ENCODE peak calls at places on chromosomes 2 and 18, in five cellular contexts. I, Y, E, G and X are unnamed samples.

GRCh38 chr2:9897331-9897737 is 54.1 kb downstream of the TAF1B start:
- DNase-seq in E (peak; percentile 14), I (no peak), G (no peak), Y (peak; percentile 96), X (peak; percentile 99)

GRCh38 chr2:173750332-173750731 is 214.8 kb downstream of the SP3 start:
- DNase-seq in I (peak; percentile 53), G (no peak), Y (peak; percentile 25), E (peak; percentile 33), X (no peak)

GRCh38 chr2:219171231-219171651 is 1.4 kb upstream of the SLC23A3 start:
- DNase-seq in I (peak; percentile 63), E (peak; percentile 26), G (peak; percentile 58), Y (peak; percentile 86), X (peak; percentile 97)

GRCh38 chr2:241739651-241740050 is 5.2 kb downstream of the D2HGDH start:
- DNase-seq in I (no peak), G (no peak), Y (peak; percentile 86), E (no peak), X (no peak)

GRCh38 chr2:179744341-179744740 is 117.1 kb downstream of the ZNF385B start:
- DNase-seq in Y (no peak), E (no peak), I (no peak), G (no peak), X (no peak)

GRCh38 chr2:226483745-226484619 is 315.6 kb downstream of the IRS1 start:
- DNase-seq in E (peak; percentile 74), G (no peak), Y (peak; percentile 61), I (peak; percentile 59), X (no peak)

GRCh38 chr2:946073-947005 is 4.3 kb upstream of the SNTG2 start:
- DNase-seq in Y (no peak), G (peak; percentile 36), E (no peak), I (no peak), X (no peak)

GRCh38 chr2:204470621-204471196 is 74.6 kb upstream of the PARD3B start:
- DNase-seq in E (no peak), I (no peak), G (no peak), Y (no peak), X (no peak)

GRCh38 chr2:197378494-197378972 is 56.3 kb downstream of the SF3B1 start:
- DNase-seq in Y (peak; percentile 44), G (peak; percentile 70), E (peak; percentile 59), I (peak; percentile 53), X (peak; percentile 14)

GRCh38 chr2:95311821-95312542 is 14.8 kb downstream of the KCNIP3 start:
- DNase-seq in G (no peak), E (no peak), Y (no peak), I (no peak), X (no peak)

GRCh38 chr2:165440367-165440766 is 29.1 kb upstream of the CSRNP3 start:
- DNase-seq in Y (peak; percentile 4), G (no peak), I (no peak), E (peak; percentile 21), X (no peak)

GRCh38 chr2:64987963-64988419 is 1.2 kb upstream of the SLC1A4 start:
- DNase-seq in I (no peak), Y (peak; percentile 94), E (no peak), G (no peak), X (peak; percentile 79)

GRCh38 chr2:1727101-1727771 is 17.1 kb downstream of the PXDN start:
- DNase-seq in I (no peak), Y (peak; percentile 83), G (no peak), E (no peak), X (peak; percentile 62)

GRCh38 chr18:43420950-43421349 is 143.7 kb upstream of the SYT4 start:
- DNase-seq in I (peak; percentile 28), G (peak; percentile 50), Y (no peak), E (no peak), X (no peak)

GRCh38 chr18:4060427-4061281 is 394.5 kb downstream of the DLGAP1 start:
- DNase-seq in G (no peak), E (peak; percentile 18), I (no peak), Y (no peak), X (no peak)

GRCh38 chr2:12262681-12263436 is 453.9 kb upstream of the TRIB2 start:
- DNase-seq in E (no peak), I (no peak), Y (peak; percentile 77), G (no peak), X (no peak)

GRCh38 chr2:34241905-34242740 is 643.0 kb upstream of the FAM98A start:
- DNase-seq in E (peak; percentile 8), I (no peak), Y (no peak), G (no peak), X (no peak)

GRCh38 chr18:26457611-26458350 is 90.6 kb downstream of the KCTD1 start:
- DNase-seq in E (peak; percentile 33), G (peak; percentile 91), I (peak; percentile 91), Y (no peak), X (peak; percentile 30)

GRCh38 chr2:126744640-126745039 is 88.7 kb downstream of the GYPC start:
- DNase-seq in G (no peak), E (no peak), I (no peak), Y (no peak), X (no peak)

GRCh38 chr2:54497738-54498680 is 41.9 kb downstream of the SPTBN1 start:
- DNase-seq in E (no peak), I (peak; percentile 51), Y (peak; percentile 23), G (no peak), X (peak; percentile 49)

GRCh38 chr18:8929381-8929780 is 173.1 kb upstream of the NDUFV2 start:
- DNase-seq in G (no peak), E (no peak), Y (no peak), I (no peak), X (no peak)

GRCh38 chr18:78696698-78697435 is 282.8 kb upstream of the SALL3 start:
- DNase-seq in G (no peak), I (no peak), E (no peak), Y (no peak), X (no peak)

GRCh38 chr2:220209751-220210150 is 582.3 kb downstream of the SLC4A3 start:
- DNase-seq in Y (no peak), G (no peak), I (no peak), E (no peak), X (no peak)

GRCh38 chr2:191804711-191805230 is 42.1 kb downstream of the CAVIN2 start:
- DNase-seq in G (no peak), I (no peak), E (no peak), Y (no peak), X (peak; percentile 96)

GRCh38 chr18:75293591-75293990 is 83.0 kb downstream of the TSHZ1 start:
- DNase-seq in Y (peak; percentile 26), I (no peak), E (no peak), G (no peak), X (peak; percentile 79)

GRCh38 chr2:25347846-25348245 is 6.1 kb upstream of the DNMT3A start:
- DNase-seq in I (no peak), Y (peak; percentile 73), E (no peak), G (no peak), X (no peak)

GRCh38 chr2:140997997-140998396 is 1132.8 kb downstream of the LRP1B start:
- DNase-seq in E (no peak), G (no peak), I (no peak), Y (peak; percentile 18), X (no peak)

GRCh38 chr2:138084206-138084605 is 119.9 kb downstream of the HNMT start:
- DNase-seq in G (no peak), E (no peak), Y (no peak), I (no peak), X (no peak)

GRCh38 chr2:96116424-96116878 is at the start of gene ADRA2B:
- DNase-seq in Y (no peak), G (peak; percentile 85), I (peak; percentile 90), E (peak; percentile 71), X (peak; percentile 27)

GRCh38 chr2:224892574-224893204 is 149.6 kb downstream of the DOCK10 start:
- DNase-seq in G (no peak), Y (no peak), I (peak; percentile 51), E (no peak), X (no peak)

GRCh38 chr2:105789745-105790466 is 45.2 kb downstream of the NCK2 start:
- DNase-seq in Y (peak; percentile 74), G (no peak), I (no peak), E (no peak), X (no peak)

GRCh38 chr2:40150206-40150765 is 301.6 kb downstream of the SLC8A1 start:
- DNase-seq in Y (no peak), E (peak; percentile 3), I (no peak), G (no peak), X (no peak)

GRCh38 chr2:191382801-191383200 is 137.6 kb downstream of the MYO1B start:
- DNase-seq in G (no peak), E (no peak), I (no peak), Y (peak; percentile 81), X (peak; percentile 54)

GRCh38 chr2:37672104-37672869 is 845 bp upstream of the CDC42EP3 start:
- DNase-seq in I (peak; percentile 97), Y (peak; percentile 88), E (peak; percentile 97), G (peak; percentile 94), X (peak; percentile 93)

GRCh38 chr2:37671013-37671815 is at the start of gene CDC42EP3:
- DNase-seq in G (peak; percentile 76), E (peak; percentile 69), Y (no peak), I (peak; percentile 78), X (peak; percentile 58)

GRCh38 chr2:37672870-37673184 is 1.4 kb upstream of the CDC42EP3 start:
- DNase-seq in Y (no peak), G (no peak), I (no peak), E (no peak), X (no peak)

GRCh38 chr2:37670378-37671012 is 947 bp downstream of the CDC42EP3 start:
- DNase-seq in Y (no peak), E (no peak), I (no peak), G (no peak), X (no peak)

DNA sequence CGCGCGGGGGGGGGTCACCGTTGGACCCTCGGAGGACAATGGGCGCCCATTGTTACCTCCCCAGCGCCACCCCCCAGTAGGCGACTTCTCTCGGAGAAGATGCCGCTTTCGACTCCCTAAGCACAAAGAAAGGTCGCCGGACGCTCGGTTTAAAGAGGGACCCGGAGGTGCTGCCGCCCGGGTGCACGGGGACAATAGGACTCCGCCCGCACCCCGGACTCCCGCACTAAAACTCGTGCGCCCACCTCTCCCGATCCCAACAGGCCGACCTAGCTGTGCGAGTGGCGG is 318 bp upstream of the CDC42EP3 start:
- DNase-seq in G (no peak), Y (no peak), I (no peak), E (no peak), X (peak; percentile 58)
- H3K14ac ChIP-seq in G (no peak overlapping the region), Y (peak overlapping the region; percentile 43), I (peak overlapping the region; percentile 93), E (no peak overlapping the region), X (peak overlapping the region; percentile 95)

GRCh38 chr2:74502147-74502719 is 2.8 kb upstream of the LBX2 start:
- DNase-seq in Y (no peak), E (no peak), G (peak; percentile 67), I (no peak), X (peak; percentile 50)
- H3K23ac ChIP-seq in Y (no peak overlapping the region), E (peak overlapping the region; percentile 26), G (no peak overlapping the region), I (no peak overlapping the region), X (no peak overlapping the region)

DNA sequence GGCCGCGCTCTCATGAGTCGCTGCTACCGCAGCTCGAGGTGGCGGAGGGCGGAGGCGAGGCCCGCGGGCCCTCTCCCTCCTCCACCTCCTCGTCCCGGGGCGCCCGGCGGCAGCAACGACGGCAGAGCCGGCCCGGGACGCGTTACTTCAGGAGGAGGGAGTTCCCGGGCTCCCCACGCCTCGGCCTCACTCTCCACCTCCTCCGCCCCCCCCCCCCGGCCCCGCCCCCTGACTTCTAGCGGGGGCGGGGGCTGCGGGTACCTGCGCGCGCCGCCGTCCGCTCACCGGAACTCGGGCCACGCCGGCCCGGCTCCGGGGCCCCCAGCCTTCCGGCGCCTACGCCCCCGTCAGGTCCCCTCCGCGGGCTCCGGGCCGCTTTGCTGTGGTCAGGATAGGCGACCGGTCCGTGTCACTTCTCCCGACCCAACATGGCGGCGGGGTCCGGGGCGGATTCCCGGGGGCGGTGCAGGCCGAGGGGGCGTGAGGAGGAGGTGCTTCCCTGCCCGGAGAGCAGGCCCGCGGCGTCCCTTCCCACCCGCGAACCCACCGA is at the start of gene YES1:
- DNase-seq in I (peak; percentile 83), Y (peak; percentile 61), G (peak; percentile 90), E (peak; percentile 86), X (peak; percentile 74)
- H3K14ac ChIP-seq in I (peak within 1 kb of the TSS; percentile 95), Y (peak within 1 kb of the TSS; percentile 65), G (no peak within 1 kb of the TSS), E (no peak within 1 kb of the TSS), X (peak within 1 kb of the TSS; percentile 78)

GRCh38 chr18:28075501-28075900 is 101.4 kb downstream of the CDH2 start:
- DNase-seq in G (no peak), I (no peak), Y (no peak), E (no peak), X (peak; percentile 20)
- H3K23ac ChIP-seq in G (no peak overlapping the region), I (no peak overlapping the region), Y (no peak overlapping the region), E (no peak overlapping the region), X (no peak overlapping the region)